ENCODE peak calls at places on chromosomes 6 and 20, in nine cellular contexts. W is Peyer's patch, K is A549, U is IMR-90, Z is esophagus muscularis mucosa, O is gastrocnemius medialis, F is HepG2, Y is K562, L is body of pancreas. S is an unnamed sample.

GRCh38 chr6:50120300-50120699 is 70.6 kb upstream of the DEFB112 start:
- DNase-seq in W (no peak), K (no peak), U (no peak), Z (no peak), O (no peak), F (no peak), Y (no peak), L (no peak), S (no peak)

GRCh38 chr20:50450961-50451752 is 59.0 kb upstream of the PTPN1 start:
- DNase-seq in W (peak), K (no peak), U (peak), Z (no peak), O (no peak), F (peak), Y (no peak), L (no peak), S (peak)

GRCh38 chr20:57563522-57563921 is 2.6 kb downstream of the PCK1 start:
- DNase-seq in W (no peak), K (no peak), U (no peak), Z (no peak), O (no peak), F (no peak), Y (no peak), L (no peak), S (no peak)

GRCh38 chr6:13277231-13277630 is 51.1 kb downstream of the TBC1D7 start:
- DNase-seq in W (no peak), K (no peak), U (no peak), Z (no peak), O (no peak), F (no peak), Y (no peak), L (no peak), S (no peak)

GRCh38 chr6:22570185-22570551 is 802 bp downstream of the HDGFL1 start:
- DNase-seq in W (no peak), K (no peak), U (no peak), Z (no peak), O (no peak), F (no peak), Y (no peak), L (no peak), S (peak)

GRCh38 chr20:25418779-25419178 is 11.3 kb downstream of the GINS1 start:
- DNase-seq in W (no peak), K (no peak), U (peak), Z (no peak), O (no peak), F (no peak), Y (no peak), L (no peak), S (no peak)

GRCh38 chr6:153193176-153193885 is 62.2 kb upstream of the RGS17 start:
- DNase-seq in W (no peak), K (no peak), U (no peak), Z (no peak), O (no peak), F (no peak), Y (no peak), L (no peak), S (no peak)

GRCh38 chr20:15682690-15683089 is 890.6 kb downstream of the KIF16B start:
- DNase-seq in W (no peak), K (no peak), U (no peak), Z (no peak), O (no peak), F (no peak), Y (no peak), L (no peak), S (no peak)

GRCh38 chr6:108947114-108947854 is 99.1 kb downstream of the ARMC2 start:
- DNase-seq in W (no peak), K (no peak), U (peak), Z (peak), O (no peak), F (no peak), Y (no peak), L (no peak), S (no peak)

GRCh38 chr6:101578306-101578705 is 184.8 kb downstream of the GRIK2 start:
- DNase-seq in W (no peak), K (no peak), U (no peak), Z (no peak), O (no peak), F (no peak), Y (no peak), L (no peak), S (no peak)

GRCh38 chr6:154721460-154721859 is 11.8 kb upstream of the SCAF8 start:
- DNase-seq in W (no peak), K (no peak), U (peak), Z (no peak), O (no peak), F (no peak), Y (no peak), L (no peak), S (no peak)

GRCh38 chr6:12785301-12785700 is 68.7 kb downstream of the PHACTR1 start:
- DNase-seq in W (no peak), K (no peak), U (no peak), Z (no peak), O (no peak), F (no peak), Y (no peak), L (no peak), S (no peak)

GRCh38 chr6:39794231-39794630 is 2.1 kb downstream of the DAAM2 start:
- DNase-seq in W (no peak), K (no peak), U (no peak), Z (no peak), O (no peak), F (no peak), Y (no peak), L (no peak), S (no peak)

GRCh38 chr6:73180718-73181619 is 44.3 kb downstream of the KHDC1L start:
- DNase-seq in W (peak), K (peak), U (peak), Z (no peak), O (no peak), F (peak), Y (peak), L (no peak), S (no peak)

GRCh38 chr6:168649209-168649608 is 208.2 kb downstream of the SMOC2 start:
- DNase-seq in W (no peak), K (no peak), U (no peak), Z (no peak), O (no peak), F (no peak), Y (no peak), L (no peak), S (no peak)

GRCh38 chr6:30265166-30265565 is 52.0 kb upstream of the TRIM26 start:
- DNase-seq in W (no peak), K (no peak), U (peak), Z (no peak), O (no peak), F (no peak), Y (no peak), L (no peak), S (no peak)

GRCh38 chr6:43972915-43973304 is 154.3 kb downstream of the MRPL14 start:
- DNase-seq in W (peak), K (no peak), U (peak), Z (no peak), O (peak), F (no peak), Y (no peak), L (peak), S (peak)

DNA sequence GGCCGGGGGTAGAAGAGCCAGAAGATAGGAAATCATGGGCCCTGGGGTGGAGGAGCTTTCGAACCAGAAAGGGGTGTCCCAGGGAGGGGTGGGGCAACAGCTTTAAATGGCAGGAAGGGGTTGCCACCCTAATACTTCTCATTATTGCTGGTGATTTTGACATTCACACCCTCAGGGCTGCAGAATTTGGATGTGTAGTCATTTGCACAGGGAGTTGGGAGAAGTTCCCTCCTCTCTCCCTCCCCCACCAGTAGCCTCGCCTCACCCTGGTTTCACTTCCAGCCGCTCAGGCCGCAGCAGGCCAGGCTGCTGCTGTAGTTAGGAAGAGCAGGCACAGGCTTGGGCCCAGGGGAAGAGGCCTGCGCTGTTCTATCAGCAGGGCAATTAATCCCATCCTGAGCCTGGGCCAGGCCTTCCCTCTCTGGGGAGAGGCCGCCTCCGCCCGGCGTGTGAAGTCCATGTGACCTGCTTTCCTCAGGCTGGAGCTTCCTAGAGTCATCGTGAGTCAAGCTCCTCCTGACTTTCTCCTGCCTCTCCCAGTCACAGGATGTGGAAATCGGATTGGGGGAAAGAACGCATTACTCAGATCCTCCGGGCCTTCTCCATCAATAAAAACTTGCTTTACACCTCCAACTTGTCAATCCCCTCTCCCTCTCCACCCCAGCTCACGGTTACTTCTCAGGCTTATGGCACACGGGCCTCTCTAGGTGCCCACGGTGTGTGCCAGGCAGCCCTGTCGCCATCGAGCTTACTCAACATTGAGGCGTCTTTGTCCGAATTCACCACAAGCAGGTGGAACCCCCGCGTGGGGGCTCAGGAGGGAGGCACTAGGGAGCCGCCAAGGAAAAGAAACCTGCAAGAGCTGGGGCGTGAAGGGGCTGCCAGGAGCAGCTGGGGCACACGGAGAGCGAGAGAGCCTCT is 7.8 kb downstream of the ADTRP start:
- DNase-seq in W (peak), K (peak), U (peak), Z (peak), O (peak), F (no peak), Y (no peak), L (peak), S (peak)
- TF ChIP-seq POLR2A in W (peak), K (no peak), U (peak), Z (no peak), O (peak), F (no peak), Y (no peak), L (no peak), S (no peak)

GRCh38 chr6:61886608-61887259 is 399.3 kb downstream of the KHDRBS2 start:
- DNase-seq in W (no peak), K (no peak), U (no peak), Z (no peak), O (no peak), F (peak), Y (no peak), L (no peak), S (no peak)
- H3K27ac ChIP-seq in W (no peak), K (no peak), U (no peak), Z (no peak), O (no peak), F (no peak), Y (no peak), L (no peak), S (no peak)

GRCh38 chr6:327538-328183 is 35.4 kb downstream of the DUSP22 start:
- DNase-seq in W (no peak), K (no peak), U (peak), Z (no peak), O (no peak), F (no peak), Y (no peak), L (no peak), S (no peak)

GRCh38 chr6:328184-328670 is 35.9 kb downstream of the DUSP22 start:
- DNase-seq in W (peak), K (no peak), U (peak), Z (no peak), O (peak), F (no peak), Y (no peak), L (no peak), S (peak)

GRCh38 chr6:328924-329323 is 36.6 kb downstream of the DUSP22 start:
- DNase-seq in W (no peak), K (no peak), U (no peak), Z (no peak), O (no peak), F (no peak), Y (no peak), L (no peak), S (no peak)

GRCh38 chr6:324729-325125 is 32.4 kb downstream of the DUSP22 start:
- DNase-seq in W (no peak), K (no peak), U (no peak), Z (no peak), O (no peak), F (no peak), Y (no peak), L (no peak), S (no peak)

GRCh38 chr6:326896-327537 is 34.7 kb downstream of the DUSP22 start:
- DNase-seq in W (no peak), K (no peak), U (no peak), Z (no peak), O (no peak), F (no peak), Y (no peak), L (no peak), S (no peak)
- H3K4me3 ChIP-seq in W (no peak), K (no peak), U (no peak), Z (no peak), O (no peak), F (no peak), Y (no peak), L (no peak), S (no peak)

GRCh38 chr6:32190054-32190945 is at the start of gene PBX2:
- DNase-seq in W (peak), K (peak), U (peak), Z (peak), O (peak), F (peak), Y (peak), L (peak), S (peak)
- TF ChIP-seq POLR2A in W (peak), K (peak), U (peak), Z (peak), O (peak), F (no peak), Y (peak), L (no peak), S (peak)

GRCh38 chr6:166333172-166333995 is 9.0 kb downstream of the SFT2D1 start:
- DNase-seq in W (no peak), K (no peak), U (no peak), Z (no peak), O (no peak), F (no peak), Y (no peak), L (no peak), S (no peak)
- H3K27ac ChIP-seq in W (peak), K (no peak), U (no peak), Z (no peak), O (no peak), F (no peak), Y (no peak), L (no peak), S (no peak)

GRCh38 chr20:53582574-53583351 is 10.9 kb downstream of the ZNF217 start:
- DNase-seq in W (no peak), K (peak), U (peak), Z (no peak), O (peak), F (peak), Y (no peak), L (no peak), S (no peak)
- H3K4me3 ChIP-seq in W (peak), K (no peak), U (no peak), Z (no peak), O (no peak), F (no peak), Y (no peak), L (no peak), S (no peak)

S was measured in ovary.